ENCODE peak calls at places on chromosomes 12 and 14, in seven cellular contexts. W is GM13977, I is neural progenitor cell, T is AG04450, B is osteoblast, M is transverse colon, K is fibroblast of the aortic adventitia. L is an unnamed sample.
A peak's percentile ranks its signal among the peaks of the same experiment; 100 is the strongest.

GRCh38 chr12:48105321-48105866 is 485 bp downstream of the SENP1 start:
- DNase-seq in B (peak; percentile 71), M (no peak), I (peak; percentile 14), K (peak; percentile 13), T (no peak), W (peak; percentile 61), L (peak; percentile 33)

GRCh38 chr12:43241971-43242370 is 310.0 kb downstream of the ADAMTS20 start:
- DNase-seq in W (no peak), I (no peak), K (peak; percentile 64), B (peak; percentile 13), T (peak; percentile 8), M (no peak), L (no peak)

GRCh38 chr14:79056879-79057278 is 886.7 kb downstream of the NRXN3 start:
- DNase-seq in W (no peak), T (peak; percentile 87), I (no peak), M (no peak), B (no peak), K (peak; percentile 2), L (no peak)

GRCh38 chr12:80752464-80752863 is 35.8 kb downstream of the MYF5 start:
- DNase-seq in M (no peak), K (no peak), B (no peak), I (no peak), W (no peak), T (no peak), L (no peak)

GRCh38 chr12:20128926-20129325 is 239.4 kb upstream of the PDE3A start:
- DNase-seq in K (peak; percentile 9), T (no peak), B (no peak), I (no peak), W (no peak), M (no peak), L (no peak)

GRCh38 chr12:79897617-79898016 is 37.3 kb downstream of the PPP1R12A start:
- DNase-seq in W (no peak), M (no peak), T (peak; percentile 73), I (no peak), B (peak; percentile 81), K (peak; percentile 96), L (no peak)

GRCh38 chr14:93546642-93547041 is 115.9 kb downstream of the UNC79 start:
- DNase-seq in T (no peak), I (no peak), W (no peak), M (no peak), B (no peak), K (no peak), L (no peak)

GRCh38 chr14:93316716-93317115 is 16.1 kb downstream of the BTBD7 start:
- DNase-seq in K (no peak), B (no peak), I (no peak), W (no peak), M (no peak), T (no peak), L (no peak)

GRCh38 chr14:63308723-63309317 is 9.9 kb downstream of the GPHB5 start:
- DNase-seq in I (peak; percentile 63), T (no peak), M (peak; percentile 8), B (no peak), W (peak; percentile 25), K (peak; percentile 31), L (peak; percentile 22)

GRCh38 chr12:57739387-57739786 is 845 bp upstream of the AGAP2 start:
- DNase-seq in T (no peak), M (no peak), I (peak; percentile 21), W (no peak), B (peak; percentile 72), K (no peak), L (no peak)

GRCh38 chr12:95248604-95249355 is 31.2 kb downstream of the VEZT start:
- DNase-seq in M (no peak), T (peak; percentile 29), K (peak; percentile 51), W (no peak), I (peak; percentile 5), B (no peak), L (no peak)

GRCh38 chr12:119229837-119230236 is 51.1 kb downstream of the HSPB8 start:
- DNase-seq in B (no peak), W (peak; percentile 28), T (peak; percentile 1), M (no peak), I (peak; percentile 84), K (peak; percentile 53), L (no peak)

GRCh38 chr14:105180598-105181528 is at the start of gene NUDT14:
- DNase-seq in I (peak; percentile 80), W (peak; percentile 99), T (no peak), K (peak; percentile 27), B (peak; percentile 100), M (peak; percentile 93), L (peak; percentile 94)

DNA sequence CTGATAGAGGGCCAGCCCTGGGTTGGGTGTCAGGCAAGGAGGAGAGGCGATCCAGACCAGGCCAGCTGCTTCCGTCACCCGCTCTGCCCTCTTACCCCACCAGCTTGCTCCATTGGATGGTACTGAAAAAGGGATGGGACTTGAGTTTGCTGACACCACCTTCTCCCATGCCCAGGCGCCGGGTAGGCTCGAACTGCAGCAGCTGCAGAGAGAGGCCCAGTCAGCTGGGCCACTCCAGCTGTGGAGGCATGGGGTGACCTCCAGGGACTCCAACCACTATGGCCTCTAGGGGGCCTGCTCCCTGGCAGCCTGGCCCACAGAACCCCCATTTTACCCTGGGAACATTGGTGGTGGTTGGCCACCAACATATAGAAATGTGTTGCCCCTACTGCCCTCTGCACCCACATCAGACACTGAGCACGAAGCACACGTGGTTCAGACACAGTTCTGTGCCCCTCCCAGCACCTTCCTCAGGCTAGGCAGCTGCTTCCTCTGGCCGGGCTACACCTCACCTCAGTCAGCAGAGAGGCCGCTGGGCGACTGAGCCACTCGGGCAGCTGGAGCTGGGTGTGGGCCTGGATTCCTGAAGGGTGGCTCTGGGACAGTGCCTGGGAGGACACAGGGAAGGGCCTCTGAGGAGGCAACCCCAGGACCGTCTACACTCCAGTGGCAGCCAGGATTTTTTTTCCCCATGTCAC is 16.0 kb downstream of the RPS6KL1 start:
- DNase-seq in W (no peak), B (peak; percentile 58), I (no peak), M (peak; percentile 62), K (no peak), T (no peak), L (no peak)
- TF ChIP-seq CTCF in W (peak; percentile 41), B (peak; percentile 34), I (peak; percentile 31), M (peak; percentile 29), K (no peak), T (peak; percentile 28), L (peak; percentile 8)

GRCh38 chr12:125092872-125093680 is 27.8 kb downstream of the AACS start:
- DNase-seq in I (peak; percentile 38), W (no peak), B (peak; percentile 95), M (peak; percentile 62), K (peak; percentile 65), T (no peak), L (no peak)
- TF ChIP-seq CTCF in I (peak; percentile 26), W (no peak), B (no peak), M (no peak), K (no peak), T (no peak), L (no peak)

DNA sequence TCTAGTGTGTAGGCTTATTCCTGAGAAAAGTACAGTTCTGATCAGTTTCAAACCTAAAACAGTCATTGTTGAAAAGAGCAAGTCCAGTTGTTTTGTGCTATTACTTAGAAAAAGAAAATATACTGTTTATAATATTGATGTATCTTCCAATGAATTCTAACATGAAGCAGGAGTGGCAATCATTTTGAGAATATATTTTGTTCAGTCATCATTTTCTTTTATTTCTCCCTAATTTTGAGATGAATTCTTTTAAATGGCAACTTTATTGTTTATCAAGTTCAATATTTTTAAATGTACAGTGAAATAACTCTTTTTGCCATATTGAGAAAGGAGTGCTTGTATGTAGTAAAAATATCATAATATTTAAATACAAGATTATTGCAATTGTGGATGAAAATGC is 862.2 kb upstream of the MDGA2 start:
- DNase-seq in B (no peak), T (no peak), M (no peak), W (no peak), I (no peak), K (no peak), L (no peak)
- TF ChIP-seq CTCF in B (no peak), T (no peak), M (no peak), W (no peak), I (no peak), K (no peak), L (no peak)

GRCh38 chr12:115599251-115599811 is 678.2 kb downstream of the MED13L start:
- DNase-seq in K (peak; percentile 4), T (no peak), B (no peak), I (peak; percentile 50), W (no peak), M (peak; percentile 8), L (no peak)

GRCh38 chr12:115597157-115597712 is 680.3 kb downstream of the MED13L start:
- DNase-seq in K (peak; percentile 35), W (no peak), M (no peak), I (no peak), B (no peak), T (peak; percentile 7), L (no peak)

DNA sequence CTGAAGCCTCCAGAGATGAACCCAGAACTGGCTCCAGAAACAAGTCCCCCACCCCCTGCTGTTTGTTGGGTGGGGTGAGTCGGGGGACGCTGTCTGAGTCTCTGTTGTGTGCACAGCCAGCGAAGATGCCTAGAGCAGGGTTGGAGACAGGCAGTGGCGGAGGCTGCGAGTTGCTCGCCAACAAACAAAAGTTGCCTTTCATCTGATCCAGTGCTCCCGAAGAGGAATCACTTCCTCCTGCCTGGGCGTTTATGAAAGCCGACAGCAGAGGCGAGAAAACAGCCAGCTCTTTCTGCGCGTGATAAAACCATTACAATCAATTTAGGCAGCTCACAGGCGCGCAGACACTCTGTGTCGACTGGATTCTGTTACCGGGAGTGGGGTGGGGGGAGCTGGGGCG is 678.7 kb downstream of the MED13L start:
- DNase-seq in B (no peak), M (peak; percentile 17), W (no peak), T (no peak), K (peak; percentile 15), I (peak; percentile 28), L (no peak)
- TF ChIP-seq CTCF in B (no peak), M (no peak), W (no peak), T (no peak), K (no peak), I (no peak), L (no peak)

GRCh38 chr12:27233814-27234213 is 10.3 kb upstream of the STK38L start:
- DNase-seq in I (no peak), M (no peak), T (no peak), K (no peak), W (no peak), B (no peak), L (no peak)
- TF ChIP-seq CTCF in I (peak; percentile 34), M (no peak), T (peak; percentile 9), K (no peak), W (no peak), B (peak; percentile 8), L (no peak)